ENCODE peak calls at places on chromosomes 16 and 17, in six cellular contexts. A, R, Y, N, Q and I are unnamed samples.

GRCh38 chr17:75856062-75856681 is 1.0 kb upstream of the WBP2 start:
- DNase-seq in Q (peak), R (peak), Y (no peak), A (no peak), N (no peak), I (peak)

GRCh38 chr16:82231021-82231787 is 61.2 kb upstream of the MPHOSPH6 start:
- DNase-seq in R (no peak), Y (no peak), Q (no peak), A (no peak), N (no peak), I (no peak)

GRCh38 chr17:74147966-74148365 is 55.5 kb upstream of the RPL38 start:
- DNase-seq in R (no peak), A (no peak), Y (no peak), Q (no peak), N (no peak), I (no peak)

GRCh38 chr17:65134035-65134434 is 3.1 kb upstream of the RGS9 start:
- DNase-seq in R (no peak), Q (no peak), A (no peak), Y (no peak), N (no peak), I (no peak)

GRCh38 chr16:85829266-85829665 is 29.8 kb downstream of the COX4I1 start:
- DNase-seq in R (no peak), N (no peak), A (no peak), Q (no peak), Y (no peak), I (no peak)

GRCh38 chr17:18093616-18094408 is 6.1 kb downstream of the DRG2 start:
- DNase-seq in R (peak), Q (peak), N (no peak), Y (peak), A (peak), I (peak)

GRCh38 chr17:78991906-78992532 is 12.3 kb upstream of the LGALS3BP start:
- DNase-seq in A (no peak), N (no peak), Q (no peak), R (no peak), Y (no peak), I (no peak)

GRCh38 chr17:37461668-37462067 is 28.0 kb upstream of the DUSP14 start:
- DNase-seq in Y (no peak), N (no peak), A (no peak), R (no peak), Q (no peak), I (no peak)

GRCh38 chr16:19859603-19860002 is 25.0 kb downstream of the GPRC5B start:
- DNase-seq in R (no peak), N (no peak), Y (no peak), Q (no peak), A (no peak), I (no peak)